ENCODE peak calls at places on chromosomes 2 and 18, in four cellular contexts. One of them, this sample, is unnamed.

GRCh38 chr2:225354281-225354774 is 45.2 kb upstream of the NYAP2 start:
- DNase-seq in PC-9: no peak
- DNase-seq in heart left ventricle: no peak
- DNase-seq in cardiac muscle cell: peak; percentile 86
- DNase-seq in this sample: no peak

GRCh38 chr18:37124511-37124910 is 295.6 kb downstream of the KIAA1328 start:
- DNase-seq in PC-9: no peak
- DNase-seq in heart left ventricle: no peak
- DNase-seq in cardiac muscle cell: no peak
- DNase-seq in this sample: no peak

GRCh38 chr18:73683618-73684238 is 463.9 kb downstream of the FBXO15 start:
- DNase-seq in heart left ventricle: no peak
- DNase-seq in cardiac muscle cell: no peak
- DNase-seq in PC-9: no peak
- DNase-seq in this sample: peak; percentile 50

GRCh38 chr2:182666674-182667320 is 49.3 kb upstream of the DNAJC10 start:
- DNase-seq in cardiac muscle cell: peak; percentile 32
- DNase-seq in heart left ventricle: no peak
- DNase-seq in PC-9: no peak
- DNase-seq in this sample: peak; percentile 31

GRCh38 chr2:8541223-8541622 is 140.6 kb upstream of the ID2 start:
- DNase-seq in PC-9: no peak
- DNase-seq in cardiac muscle cell: no peak
- DNase-seq in heart left ventricle: no peak
- DNase-seq in this sample: no peak

GRCh38 chr2:128415768-128416039 is 97.0 kb upstream of the HS6ST1 start:
- DNase-seq in PC-9: no peak
- DNase-seq in cardiac muscle cell: no peak
- DNase-seq in heart left ventricle: no peak
- DNase-seq in this sample: no peak

GRCh38 chr2:52269696-52270485 is 1238.0 kb upstream of the NRXN1 start:
- DNase-seq in cardiac muscle cell: no peak
- DNase-seq in PC-9: no peak
- DNase-seq in heart left ventricle: no peak
- DNase-seq in this sample: no peak

GRCh38 chr18:48433541-48433940 is 24.4 kb upstream of the ZBTB7C start:
- DNase-seq in cardiac muscle cell: no peak
- DNase-seq in heart left ventricle: no peak
- DNase-seq in PC-9: no peak
- DNase-seq in this sample: no peak

GRCh38 chr2:106144621-106145331 is 49.3 kb downstream of the UXS1 start:
- DNase-seq in heart left ventricle: no peak
- DNase-seq in PC-9: no peak
- DNase-seq in cardiac muscle cell: no peak
- DNase-seq in this sample: no peak

GRCh38 chr2:70918016-70918415 is 17.7 kb upstream of the ATP6V1B1 start:
- DNase-seq in PC-9: no peak
- DNase-seq in heart left ventricle: no peak
- DNase-seq in cardiac muscle cell: no peak
- DNase-seq in this sample: no peak

GRCh38 chr2:74384051-74384450 is 3.9 kb upstream of the DCTN1 start:
- DNase-seq in heart left ventricle: no peak
- DNase-seq in PC-9: no peak
- DNase-seq in cardiac muscle cell: no peak
- DNase-seq in this sample: no peak

GRCh38 chr2:170966648-170967396 is 37.8 kb downstream of the GORASP2 start:
- DNase-seq in heart left ventricle: no peak
- DNase-seq in cardiac muscle cell: peak; percentile 21
- DNase-seq in PC-9: no peak
- DNase-seq in this sample: peak; percentile 21

GRCh38 chr2:162197095-162197825 is 45.2 kb upstream of the GCG start:
- DNase-seq in heart left ventricle: no peak
- DNase-seq in PC-9: no peak
- DNase-seq in cardiac muscle cell: no peak
- DNase-seq in this sample: no peak

GRCh38 chr2:54699665-54700064 is 23.8 kb upstream of the EML6 start:
- DNase-seq in heart left ventricle: no peak
- DNase-seq in cardiac muscle cell: no peak
- DNase-seq in PC-9: no peak
- DNase-seq in this sample: no peak

GRCh38 chr2:169363570-169364150 is 1.3 kb upstream of the LRP2 start:
- DNase-seq in heart left ventricle: peak; percentile 29
- DNase-seq in PC-9: no peak
- DNase-seq in cardiac muscle cell: peak; percentile 36
- DNase-seq in this sample: peak; percentile 38

GRCh38 chr2:50849205-50849604 is 182.7 kb downstream of the NRXN1 start:
- DNase-seq in PC-9: no peak
- DNase-seq in cardiac muscle cell: no peak
- DNase-seq in heart left ventricle: no peak
- DNase-seq in this sample: no peak

GRCh38 chr18:55381277-55381676 is 206.7 kb downstream of the TCF4 start:
- DNase-seq in heart left ventricle: no peak
- DNase-seq in cardiac muscle cell: no peak
- DNase-seq in PC-9: no peak
- DNase-seq in this sample: no peak

GRCh38 chr18:79337620-79338019 is 58.1 kb upstream of the NFATC1 start:
- DNase-seq in PC-9: no peak
- DNase-seq in heart left ventricle: no peak
- DNase-seq in cardiac muscle cell: no peak
- DNase-seq in this sample: no peak

GRCh38 chr2:111071480-111072143 is 49.1 kb upstream of the BCL2L11 start:
- DNase-seq in heart left ventricle: peak; percentile 41
- DNase-seq in cardiac muscle cell: no peak
- DNase-seq in PC-9: peak; percentile 16
- DNase-seq in this sample: peak; percentile 33

GRCh38 chr2:11873766-11874165 is 127.3 kb downstream of the LPIN1 start:
- DNase-seq in PC-9: no peak
- DNase-seq in cardiac muscle cell: no peak
- DNase-seq in heart left ventricle: no peak
- DNase-seq in this sample: no peak

GRCh38 chr18:39571511-39571910 is 2005.9 kb upstream of the CELF4 start:
- DNase-seq in heart left ventricle: no peak
- DNase-seq in cardiac muscle cell: peak; percentile 46
- DNase-seq in PC-9: peak; percentile 1
- DNase-seq in this sample: peak; percentile 27

GRCh38 chr18:62325806-62326645 is 916 bp downstream of the TNFRSF11A start:
- DNase-seq in cardiac muscle cell: peak; percentile 52
- DNase-seq in heart left ventricle: no peak
- DNase-seq in PC-9: no peak
- DNase-seq in this sample: no peak

GRCh38 chr2:47309472-47309951 is 93.4 kb upstream of the MSH2 start:
- DNase-seq in heart left ventricle: no peak
- DNase-seq in cardiac muscle cell: no peak
- DNase-seq in PC-9: no peak
- DNase-seq in this sample: no peak

GRCh38 chr2:15191801-15192200 is 369.3 kb downstream of the NBAS start:
- DNase-seq in heart left ventricle: no peak
- DNase-seq in PC-9: peak; percentile 31
- DNase-seq in cardiac muscle cell: no peak
- DNase-seq in this sample: no peak

GRCh38 chr2:192195548-192196418 is 1.1 kb upstream of the TMEFF2 start:
- DNase-seq in heart left ventricle: peak; percentile 18
- DNase-seq in cardiac muscle cell: peak; percentile 42
- DNase-seq in PC-9: no peak
- DNase-seq in this sample: peak; percentile 13

GRCh38 chr2:69689466-69689865 is 45.9 kb upstream of the AAK1 start:
- DNase-seq in cardiac muscle cell: no peak
- DNase-seq in PC-9: no peak
- DNase-seq in heart left ventricle: no peak
- DNase-seq in this sample: no peak

GRCh38 chr2:223027442-223027841 is 24.5 kb upstream of the KCNE4 start:
- DNase-seq in cardiac muscle cell: no peak
- DNase-seq in PC-9: peak; percentile 23
- DNase-seq in heart left ventricle: no peak
- DNase-seq in this sample: peak; percentile 19

GRCh38 chr2:120346667-120347358 is 877 bp downstream of the INHBB start:
- DNase-seq in heart left ventricle: peak; percentile 9
- DNase-seq in PC-9: peak; percentile 41
- DNase-seq in cardiac muscle cell: peak; percentile 26
- DNase-seq in this sample: no peak

GRCh38 chr2:142892715-142893114 is 15.3 kb downstream of the KYNU start:
- DNase-seq in cardiac muscle cell: no peak
- DNase-seq in heart left ventricle: no peak
- DNase-seq in PC-9: no peak
- DNase-seq in this sample: no peak

GRCh38 chr18:54127759-54128378 is 96.6 kb downstream of the MBD2 start:
- DNase-seq in heart left ventricle: no peak
- DNase-seq in PC-9: no peak
- DNase-seq in cardiac muscle cell: peak; percentile 73
- DNase-seq in this sample: peak; percentile 51

GRCh38 chr2:170819941-170820646 is 3.4 kb downstream of the GAD1 start:
- DNase-seq in cardiac muscle cell: no peak
- DNase-seq in PC-9: no peak
- DNase-seq in heart left ventricle: no peak
- DNase-seq in this sample: no peak

GRCh38 chr18:76169733-76170132 is 325.3 kb downstream of the ZNF516 start:
- DNase-seq in heart left ventricle: no peak
- DNase-seq in cardiac muscle cell: no peak
- DNase-seq in PC-9: no peak
- DNase-seq in this sample: no peak
- TF ChIP-seq CTCF in heart left ventricle: no peak
- TF ChIP-seq CTCF in cardiac muscle cell: no peak
- TF ChIP-seq CTCF in PC-9: peak; percentile 64
- TF ChIP-seq CTCF in this sample: no peak

GRCh38 chr2:66050392-66050791 is 384.5 kb upstream of the MEIS1 start:
- DNase-seq in PC-9: no peak
- DNase-seq in cardiac muscle cell: no peak
- DNase-seq in heart left ventricle: no peak
- DNase-seq in this sample: no peak
- TF ChIP-seq CTCF in PC-9: no peak
- TF ChIP-seq CTCF in cardiac muscle cell: no peak
- TF ChIP-seq CTCF in heart left ventricle: no peak
- TF ChIP-seq CTCF in this sample: no peak

DNA sequence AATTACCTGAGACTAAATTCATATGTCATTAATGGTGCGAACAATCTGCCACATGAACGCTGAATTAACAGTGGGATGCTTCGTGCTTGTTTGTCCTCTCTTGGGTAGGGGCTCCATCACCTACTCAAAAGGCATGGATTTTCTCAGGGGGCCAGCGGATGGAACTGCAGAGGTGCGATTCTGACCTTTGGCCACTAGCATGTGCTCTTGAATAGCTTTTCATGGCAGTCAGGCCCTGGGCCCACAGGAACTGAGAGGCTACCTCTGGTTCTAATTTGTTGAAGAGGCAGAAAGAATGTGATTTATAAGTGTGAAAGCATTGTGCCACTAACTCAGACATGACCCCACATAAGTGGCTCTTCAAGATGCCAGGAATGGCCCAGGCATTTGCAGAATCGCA is 283.2 kb downstream of the INSIG2 start:
- DNase-seq in cardiac muscle cell: peak; percentile 76
- DNase-seq in PC-9: no peak
- DNase-seq in heart left ventricle: no peak
- DNase-seq in this sample: peak; percentile 57
- TF ChIP-seq CTCF in cardiac muscle cell: peak; percentile 71
- TF ChIP-seq CTCF in PC-9: peak; percentile 78
- TF ChIP-seq CTCF in heart left ventricle: no peak
- TF ChIP-seq CTCF in this sample: peak; percentile 64

DNA sequence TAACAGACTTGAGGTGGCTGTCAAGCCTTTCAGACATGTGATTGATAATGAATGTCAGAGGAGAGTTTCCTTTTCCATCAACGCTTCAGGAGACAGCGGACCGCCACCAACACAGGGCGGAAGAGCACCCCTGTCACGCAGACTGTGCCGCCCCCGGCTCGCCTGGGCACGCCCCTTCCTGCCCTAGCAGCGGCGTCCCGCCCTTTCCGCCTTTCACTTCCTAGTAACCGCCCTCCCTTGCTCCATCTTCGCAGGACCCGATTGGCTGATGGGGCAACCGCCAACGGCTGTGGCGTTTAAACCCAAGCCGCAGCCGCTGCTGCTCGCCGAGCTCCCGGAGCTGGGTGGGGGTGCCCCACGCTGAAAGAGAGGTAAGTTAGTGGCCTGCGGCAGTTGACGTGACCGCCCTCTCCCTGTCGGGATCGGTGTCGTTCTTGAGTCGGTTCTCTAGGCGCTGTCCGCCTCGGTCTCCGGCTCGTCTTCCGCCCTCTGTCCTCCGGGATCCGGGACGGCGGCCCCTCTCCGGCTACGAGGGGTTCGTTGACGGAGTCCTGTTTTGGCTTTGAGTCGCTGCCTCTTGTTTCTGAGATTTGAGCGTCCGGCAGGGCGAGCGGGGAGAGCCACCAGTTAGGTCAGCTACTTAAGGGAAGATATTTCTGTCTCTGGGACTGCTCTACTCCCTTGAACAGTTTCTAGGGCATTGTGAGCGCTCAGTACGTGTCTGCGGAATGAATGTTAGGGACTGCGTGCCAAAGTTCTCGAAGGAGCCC is at the start of gene SGO2:
- DNase-seq in cardiac muscle cell: peak; percentile 95
- DNase-seq in PC-9: peak; percentile 92
- DNase-seq in heart left ventricle: peak; percentile 96
- DNase-seq in this sample: peak; percentile 96
- TF ChIP-seq CTCF in cardiac muscle cell: no peak
- TF ChIP-seq CTCF in PC-9: no peak
- TF ChIP-seq CTCF in heart left ventricle: no peak
- TF ChIP-seq CTCF in this sample: no peak